ENCODE peak calls at places on chromosomes 5 and 9, in four cellular contexts. One of them, this sample, is unnamed.

GRCh38 chr9:124511426-124511840 is 4.2 kb upstream of the NR5A1 start:
- DNase-seq in stomach: no peak
- DNase-seq in tibial artery: no peak
- DNase-seq in heart right ventricle: no peak
- DNase-seq in this sample: no peak

GRCh38 chr5:72122619-72123018 is 15.3 kb downstream of the MAP1B start:
- DNase-seq in stomach: no peak
- DNase-seq in tibial artery: no peak
- DNase-seq in heart right ventricle: no peak
- DNase-seq in this sample: no peak

GRCh38 chr9:116274293-116274692 is 120.7 kb downstream of the PAPPA start:
- DNase-seq in stomach: no peak
- DNase-seq in tibial artery: no peak
- DNase-seq in heart right ventricle: no peak
- DNase-seq in this sample: no peak

GRCh38 chr5:157820593-157821252 is 38.2 kb downstream of the CLINT1 start:
- DNase-seq in stomach: no peak
- DNase-seq in tibial artery: no peak
- DNase-seq in heart right ventricle: no peak
- DNase-seq in this sample: no peak

GRCh38 chr9:136985027-136985602 is 2.3 kb downstream of the LCNL1 start:
- DNase-seq in stomach: no peak
- DNase-seq in tibial artery: no peak
- DNase-seq in heart right ventricle: peak
- DNase-seq in this sample: no peak

GRCh38 chr9:97307500-97308163 is at the start of gene CCDC180:
- DNase-seq in stomach: no peak
- DNase-seq in tibial artery: peak
- DNase-seq in heart right ventricle: peak
- DNase-seq in this sample: no peak

GRCh38 chr9:4099961-4100360 is 199.9 kb downstream of the GLIS3 start:
- DNase-seq in stomach: no peak
- DNase-seq in tibial artery: no peak
- DNase-seq in heart right ventricle: no peak
- DNase-seq in this sample: no peak

GRCh38 chr9:126337690-126338426 is 11.2 kb downstream of the MVB12B start:
- DNase-seq in stomach: no peak
- DNase-seq in tibial artery: no peak
- DNase-seq in heart right ventricle: no peak
- DNase-seq in this sample: no peak

GRCh38 chr9:110700953-110701352 is 32.4 kb downstream of the MUSK start:
- DNase-seq in stomach: no peak
- DNase-seq in tibial artery: no peak
- DNase-seq in heart right ventricle: no peak
- DNase-seq in this sample: no peak

GRCh38 chr5:57718155-57718554 is 235.5 kb upstream of the ACTBL2 start:
- DNase-seq in stomach: no peak
- DNase-seq in tibial artery: no peak
- DNase-seq in heart right ventricle: no peak
- DNase-seq in this sample: no peak

GRCh38 chr5:143557061-143557818 is 153.8 kb upstream of the NR3C1 start:
- DNase-seq in stomach: no peak
- DNase-seq in tibial artery: no peak
- DNase-seq in heart right ventricle: no peak
- DNase-seq in this sample: no peak

GRCh38 chr5:181168595-181169118 is 21.3 kb downstream of the OR2V2 start:
- DNase-seq in stomach: no peak
- DNase-seq in tibial artery: peak
- DNase-seq in heart right ventricle: no peak
- DNase-seq in this sample: no peak

GRCh38 chr5:181173027-181173419 is 25.6 kb downstream of the OR2V2 start:
- DNase-seq in stomach: no peak
- DNase-seq in tibial artery: no peak
- DNase-seq in heart right ventricle: no peak
- DNase-seq in this sample: no peak

GRCh38 chr5:181170237-181170830 is 22.9 kb downstream of the OR2V2 start:
- DNase-seq in stomach: no peak
- DNase-seq in tibial artery: peak
- DNase-seq in heart right ventricle: no peak
- DNase-seq in this sample: no peak

GRCh38 chr5:181171782-181172181 is 24.4 kb downstream of the OR2V2 start:
- DNase-seq in stomach: no peak
- DNase-seq in tibial artery: no peak
- DNase-seq in heart right ventricle: no peak
- DNase-seq in this sample: no peak

GRCh38 chr5:181170996-181171395 is 23.6 kb downstream of the OR2V2 start:
- DNase-seq in stomach: no peak
- DNase-seq in tibial artery: no peak
- DNase-seq in heart right ventricle: no peak
- DNase-seq in this sample: no peak
- H3K4me3 ChIP-seq in stomach: no peak
- H3K4me3 ChIP-seq in tibial artery: no peak
- H3K4me3 ChIP-seq in heart right ventricle: no peak
- H3K4me3 ChIP-seq in this sample: no peak

DNA sequence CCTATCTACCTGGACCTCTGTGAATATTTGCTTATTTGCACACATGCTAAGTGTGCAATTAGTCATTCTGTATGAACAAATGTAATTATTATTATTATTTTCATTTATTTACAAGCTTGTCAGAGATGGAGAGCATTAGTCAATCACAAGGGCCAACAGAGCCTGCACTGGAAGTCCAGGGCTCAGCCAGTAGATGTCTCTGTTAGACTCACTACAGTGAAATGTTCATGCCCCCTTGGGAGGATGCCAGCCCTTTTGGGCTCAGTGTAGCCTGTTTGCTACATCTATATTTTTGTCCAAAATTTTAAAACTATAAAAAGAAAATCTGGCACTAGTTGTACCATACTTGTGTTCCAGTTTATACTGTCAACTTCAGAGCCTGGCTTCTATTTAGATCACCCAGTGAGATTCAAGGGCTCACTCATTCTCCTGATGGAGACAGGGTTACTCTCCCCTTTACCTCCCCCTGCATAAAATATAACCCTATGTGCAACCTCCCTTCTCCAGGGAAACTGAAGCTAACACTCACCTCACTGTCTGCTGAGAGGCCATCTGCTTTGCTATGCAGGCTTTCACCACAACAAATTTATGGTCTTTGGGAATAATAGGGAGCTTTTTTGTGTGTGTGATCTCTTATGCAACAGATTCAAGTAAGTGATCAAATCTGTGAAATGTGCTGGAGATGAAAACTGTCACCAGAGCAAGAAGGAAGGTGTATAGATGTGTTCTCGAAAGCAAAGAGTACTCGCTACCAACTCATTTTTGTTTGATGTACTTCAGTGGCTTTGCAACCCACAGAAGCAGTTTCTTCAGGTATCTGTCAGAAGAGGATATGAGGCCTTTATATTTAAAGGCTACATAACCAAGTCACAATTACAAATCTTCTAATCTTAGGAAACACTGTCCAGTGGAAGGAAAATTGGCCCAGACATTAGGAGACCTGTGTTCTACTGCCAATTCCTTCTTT is 99.9 kb upstream of the TLE4 start:
- DNase-seq in stomach: peak
- DNase-seq in tibial artery: peak
- DNase-seq in heart right ventricle: peak
- DNase-seq in this sample: peak
- TF ChIP-seq CTCF in stomach: no peak
- TF ChIP-seq CTCF in tibial artery: peak
- TF ChIP-seq CTCF in heart right ventricle: peak
- TF ChIP-seq CTCF in this sample: no peak

GRCh38 chr5:80956272-80956671 is 3.9 kb upstream of the RASGRF2 start:
- DNase-seq in stomach: no peak
- DNase-seq in tibial artery: no peak
- DNase-seq in heart right ventricle: no peak
- DNase-seq in this sample: no peak
- H3K4me3 ChIP-seq in stomach: no peak
- H3K4me3 ChIP-seq in tibial artery: no peak
- H3K4me3 ChIP-seq in heart right ventricle: no peak
- H3K4me3 ChIP-seq in this sample: no peak

GRCh38 chr9:14542071-14542470 is 151.2 kb downstream of the ZDHHC21 start:
- DNase-seq in stomach: no peak
- DNase-seq in tibial artery: no peak
- DNase-seq in heart right ventricle: no peak
- DNase-seq in this sample: no peak

GRCh38 chr9:14547245-14548060 is 145.8 kb downstream of the ZDHHC21 start:
- DNase-seq in stomach: no peak
- DNase-seq in tibial artery: no peak
- DNase-seq in heart right ventricle: no peak
- DNase-seq in this sample: no peak

GRCh38 chr9:14546693-14547092 is 146.5 kb downstream of the ZDHHC21 start:
- DNase-seq in stomach: no peak
- DNase-seq in tibial artery: no peak
- DNase-seq in heart right ventricle: no peak
- DNase-seq in this sample: no peak
- TF ChIP-seq CTCF in stomach: no peak
- TF ChIP-seq CTCF in tibial artery: no peak
- TF ChIP-seq CTCF in heart right ventricle: no peak
- TF ChIP-seq CTCF in this sample: no peak

DNA sequence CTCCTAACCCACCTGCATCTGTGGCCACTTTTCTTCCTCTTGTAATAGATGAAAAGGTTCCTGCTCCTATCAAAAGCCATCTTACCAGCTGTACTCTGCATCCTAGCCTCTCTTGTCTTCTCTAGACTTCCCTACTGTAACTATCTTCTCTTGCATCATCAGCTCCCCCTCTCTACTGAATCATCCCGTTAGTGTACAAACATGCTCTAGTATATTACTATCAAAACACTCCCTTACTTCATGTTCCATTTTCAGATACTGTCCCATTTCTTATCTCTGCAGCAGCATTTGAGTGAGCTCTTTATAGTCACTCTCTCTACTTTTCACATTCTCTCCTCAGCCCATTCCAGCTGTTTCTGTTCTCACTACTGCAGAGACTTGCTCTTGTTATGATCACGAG is 2.8 kb downstream of the SRA1 start:
- DNase-seq in stomach: no peak
- DNase-seq in tibial artery: no peak
- DNase-seq in heart right ventricle: no peak
- DNase-seq in this sample: no peak
- H3K4me3 ChIP-seq in stomach: no peak
- H3K4me3 ChIP-seq in tibial artery: no peak
- H3K4me3 ChIP-seq in heart right ventricle: no peak
- H3K4me3 ChIP-seq in this sample: no peak

DNA sequence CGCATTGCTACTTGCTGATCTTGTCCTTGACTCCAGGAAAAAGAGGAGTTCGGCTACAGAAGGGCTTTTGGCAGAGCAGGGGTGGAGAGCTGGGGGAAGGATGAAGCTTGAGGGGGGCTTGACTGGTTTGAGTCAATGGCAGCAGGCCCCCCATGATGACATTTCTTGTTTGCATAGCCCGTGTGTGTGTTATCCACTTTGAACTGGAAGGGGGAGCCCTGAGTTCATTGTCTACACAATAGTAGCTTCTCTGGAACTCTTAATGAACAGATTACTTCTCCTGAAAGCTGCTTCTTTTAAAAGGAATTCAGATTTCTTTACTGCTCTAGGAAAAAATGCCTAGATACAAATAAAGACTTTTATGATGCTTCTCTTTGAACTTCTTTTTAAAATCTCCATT is 2.3 kb downstream of the IFNB1 start:
- DNase-seq in stomach: no peak
- DNase-seq in tibial artery: no peak
- DNase-seq in heart right ventricle: no peak
- DNase-seq in this sample: no peak
- TF ChIP-seq CTCF in stomach: no peak
- TF ChIP-seq CTCF in tibial artery: no peak
- TF ChIP-seq CTCF in heart right ventricle: no peak
- TF ChIP-seq CTCF in this sample: no peak

DNA sequence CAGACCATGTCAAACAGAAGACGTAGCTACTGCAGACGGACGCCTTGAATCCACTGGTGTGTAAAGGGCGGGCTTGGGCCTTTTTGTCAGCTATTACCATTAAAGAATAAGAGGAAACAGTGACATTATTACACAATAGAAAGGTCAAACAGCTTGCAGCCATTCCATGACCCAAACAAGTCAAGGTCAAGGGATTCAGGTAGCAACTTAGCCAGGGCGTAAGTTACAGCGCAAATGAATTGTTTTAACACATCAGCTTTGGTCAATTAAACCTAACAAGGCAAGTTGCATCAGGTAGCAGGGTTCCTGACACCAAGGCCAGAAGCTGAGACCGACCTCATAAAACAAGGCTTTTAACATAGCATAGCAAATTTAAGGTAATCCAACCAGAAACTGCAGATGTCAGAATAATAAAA is 15.3 kb downstream of the NFIB start:
- DNase-seq in stomach: no peak
- DNase-seq in tibial artery: no peak
- DNase-seq in heart right ventricle: no peak
- DNase-seq in this sample: no peak
- H3K4me3 ChIP-seq in stomach: no peak
- H3K4me3 ChIP-seq in tibial artery: peak
- H3K4me3 ChIP-seq in heart right ventricle: no peak
- H3K4me3 ChIP-seq in this sample: no peak

This sample was measured in lower leg skin.